ENCODE peak calls at places on chromosomes 2 and 18, in four cellular contexts. B is H1, Q is K562, P is HepG2. K is an unnamed sample.

GRCh38 chr18:57776767-57777166 is 26.3 kb downstream of the ATP8B1 start:
- DNase-seq in B (no peak), Q (peak; percentile 68), P (no peak), K (no peak)

GRCh38 chr18:13527730-13528129 is 198.6 kb downstream of the FAM210A start:
- DNase-seq in Q (no peak), P (no peak), B (no peak), K (no peak)

GRCh38 chr2:158761626-158762025 is 33.5 kb upstream of the DAPL1 start:
- DNase-seq in P (no peak), Q (no peak), B (no peak), K (no peak)

GRCh38 chr2:20914771-20915170 is 91.9 kb upstream of the LDAH start:
- DNase-seq in Q (no peak), B (no peak), P (no peak), K (no peak)

GRCh38 chr2:215619989-215620388 is 184.1 kb upstream of the FN1 start:
- DNase-seq in B (no peak), Q (peak; percentile 55), P (no peak), K (no peak)

GRCh38 chr2:127356531-127356930 is 31.2 kb downstream of the MAP3K2 start:
- DNase-seq in P (no peak), Q (no peak), B (no peak), K (no peak)

GRCh38 chr2:20625920-20626697 is 24.8 kb downstream of the HS1BP3 start:
- DNase-seq in P (no peak), B (no peak), Q (no peak), K (no peak)

GRCh38 chr2:203858176-203858575 is 9.4 kb upstream of the CTLA4 start:
- DNase-seq in Q (no peak), B (no peak), P (no peak), K (peak; percentile 11)

GRCh38 chr2:62724886-62725711 is 19.6 kb downstream of the EHBP1 start:
- DNase-seq in B (peak; percentile 72), Q (peak; percentile 11), P (no peak), K (peak; percentile 73)

GRCh38 chr18:63444567-63444966 is 22.3 kb upstream of the VPS4B start:
- DNase-seq in B (no peak), Q (no peak), P (no peak), K (no peak)

GRCh38 chr2:64943387-64944150 is 45.6 kb upstream of the SLC1A4 start:
- DNase-seq in Q (no peak), B (no peak), P (peak; percentile 97), K (no peak)

GRCh38 chr2:30732876-30733275 is 74.4 kb downstream of the CAPN13 start:
- DNase-seq in B (no peak), P (no peak), Q (no peak), K (no peak)

GRCh38 chr2:202950592-202950991 is 38.5 kb downstream of the CARF start:
- DNase-seq in Q (peak; percentile 33), P (no peak), B (no peak), K (no peak)

GRCh38 chr2:220619525-220620267 is 952.4 kb downstream of the EPHA4 start:
- DNase-seq in B (no peak), Q (no peak), P (no peak), K (no peak)

GRCh38 chr2:108994250-108994649 is 5.2 kb upstream of the EDAR start:
- DNase-seq in Q (no peak), B (no peak), P (no peak), K (no peak)

GRCh38 chr2:190978389-190979053 is 35.5 kb downstream of the STAT1 start:
- DNase-seq in Q (no peak), B (no peak), P (no peak), K (no peak)

GRCh38 chr18:50465211-50466153 is 90.6 kb downstream of the SKA1 start:
- DNase-seq in P (no peak), B (no peak), Q (no peak), K (no peak)

GRCh38 chr18:36872329-36872728 is 43.4 kb downstream of the KIAA1328 start:
- DNase-seq in B (no peak), P (no peak), Q (no peak), K (peak; percentile 41)

GRCh38 chr18:41993151-41993550 is 38.1 kb downstream of the PIK3C3 start:
- DNase-seq in B (no peak), Q (no peak), P (no peak), K (no peak)

GRCh38 chr2:133566967-133567645 is 1.2 kb downstream of the NCKAP5 start:
- DNase-seq in B (no peak), Q (no peak), P (no peak), K (peak; percentile 6)

GRCh38 chr2:3778841-3779505 is 75.6 kb downstream of the DCDC2C start:
- DNase-seq in B (no peak), P (no peak), Q (no peak), K (no peak)

DNA sequence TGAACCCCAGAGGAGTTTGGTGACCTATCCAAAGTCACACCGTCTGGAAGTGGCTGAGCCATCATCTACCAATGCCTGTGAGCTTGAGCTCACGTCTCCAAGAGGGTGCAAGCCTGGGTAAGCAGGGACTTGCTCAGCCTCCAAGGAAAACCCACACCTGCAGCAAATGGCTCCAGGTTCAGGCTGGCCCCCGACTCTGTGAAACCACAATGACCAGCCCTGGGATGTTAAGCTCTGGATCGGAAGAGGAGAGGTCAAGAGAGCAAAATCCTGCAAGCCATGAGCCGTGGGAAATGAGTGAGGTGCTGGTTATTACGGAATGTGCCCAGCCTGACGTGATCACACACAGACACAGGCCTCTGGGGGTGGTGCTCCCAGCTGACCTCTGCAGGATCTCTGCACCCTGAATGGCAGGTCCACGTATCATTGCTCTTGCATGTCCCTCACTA is 94.1 kb upstream of the OTOS start:
- DNase-seq in P (no peak), B (no peak), Q (no peak), K (no peak)
- TF ChIP-seq CREB1 in P (no peak), B (no peak), Q (no peak), K (no peak)

DNA sequence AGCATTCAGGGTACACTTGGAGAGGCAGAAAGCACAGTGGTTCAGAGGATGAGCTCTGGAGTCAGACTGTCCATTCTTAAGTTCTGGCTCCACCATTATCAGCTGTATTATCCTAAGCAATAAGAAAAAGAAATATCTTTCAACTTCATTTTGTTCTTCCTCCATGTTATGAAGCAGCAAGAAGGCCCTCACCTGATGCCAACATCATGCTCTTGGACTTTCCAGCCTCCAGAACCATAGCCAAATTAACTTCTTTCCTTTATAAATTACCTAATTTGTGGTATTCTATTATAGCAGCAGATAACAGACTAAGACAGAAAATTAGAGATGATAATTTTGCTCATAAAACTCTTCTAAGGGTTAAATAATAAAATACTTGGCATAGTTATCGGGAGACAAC is 137.1 kb downstream of the RBMS1 start:
- DNase-seq in Q (no peak), P (no peak), B (no peak), K (no peak)
- H3K4me2 ChIP-seq in Q (no peak overlapping the region), P (no peak overlapping the region), B (no peak overlapping the region), K (no peak overlapping the region)

GRCh38 chr18:76498064-76498463 is 3.0 kb upstream of the ZNF516 start:
- DNase-seq in Q (no peak), P (no peak), B (no peak), K (no peak)

GRCh38 chr18:76494181-76494540 is 881 bp downstream of the ZNF516 start:
- DNase-seq in Q (no peak), P (peak; percentile 18), B (no peak), K (peak; percentile 63)

GRCh38 chr18:76495435-76496199 is 575 bp upstream of the ZNF516 start:
- DNase-seq in Q (no peak), P (peak; percentile 65), B (peak; percentile 81), K (peak; percentile 65)

GRCh38 chr18:76494541-76495403 is at the start of gene ZNF516:
- DNase-seq in P (peak; percentile 25), B (no peak), Q (no peak), K (peak; percentile 74)

DNA sequence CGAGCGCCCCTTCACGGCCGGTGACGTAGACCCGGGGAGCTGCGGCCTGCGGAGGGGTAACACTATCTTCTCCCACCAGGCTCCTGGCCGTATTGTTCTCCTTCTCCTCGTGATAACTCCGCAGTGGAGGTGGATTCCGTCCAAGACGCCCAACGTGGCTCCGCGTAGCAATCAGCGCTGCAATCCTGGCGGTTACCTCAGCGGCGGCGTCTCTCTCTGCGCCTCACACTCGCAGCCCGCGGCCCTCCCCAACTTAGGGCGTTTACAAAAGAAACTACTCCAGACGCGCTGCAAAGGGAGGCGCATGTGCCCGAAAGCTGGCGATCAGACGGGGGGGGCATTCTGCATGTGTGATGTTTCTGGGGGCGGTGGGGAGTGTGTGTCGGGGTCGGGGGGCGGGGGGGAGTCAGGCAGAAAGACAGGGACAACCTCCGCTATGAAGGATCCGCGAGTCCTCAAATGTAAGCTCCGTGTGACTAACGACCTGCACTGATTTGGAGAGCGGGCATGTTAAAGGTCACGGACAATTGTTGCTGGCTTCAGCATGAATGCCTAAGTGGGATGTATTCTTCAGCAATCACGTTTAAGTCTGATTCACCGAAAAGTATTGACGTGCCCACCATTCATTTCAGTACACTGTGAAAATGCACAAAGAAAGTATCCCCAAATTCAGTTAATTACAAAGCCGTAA is 1.3 kb upstream of the ZNF516 start:
- DNase-seq in P (peak; percentile 22), Q (peak; percentile 16), B (peak; percentile 80), K (peak; percentile 80)
- TF ChIP-seq CREB1 in P (peak; percentile 48), Q (no peak), B (peak; percentile 74), K (peak; percentile 75)

DNA sequence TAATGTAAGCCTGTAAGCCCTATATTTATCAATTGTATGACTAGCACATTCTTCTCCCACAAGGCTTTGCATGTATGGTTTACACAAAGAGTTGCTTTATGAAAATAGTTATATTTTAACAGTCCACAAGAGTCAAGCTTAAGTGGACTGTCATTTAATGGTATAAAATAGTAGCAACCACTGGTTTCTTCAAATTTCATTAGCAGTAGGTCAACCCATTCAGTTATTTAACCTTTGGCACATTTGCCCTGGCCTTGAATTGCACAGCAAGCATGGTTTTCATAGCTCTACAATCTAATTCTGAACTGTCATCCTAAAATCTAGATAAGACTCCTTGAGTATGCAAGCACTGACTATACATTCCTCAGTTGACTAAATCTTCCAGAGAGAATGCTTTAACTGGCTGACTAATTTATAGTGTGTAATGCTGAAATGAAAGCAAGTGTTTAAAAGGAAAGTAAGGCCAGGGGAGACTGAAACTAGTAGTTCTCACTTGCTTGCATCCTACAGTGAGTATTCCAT is 1.8 kb downstream of the DPP4 start:
- DNase-seq in Q (no peak), P (peak; percentile 59), B (no peak), K (no peak)
- H3K4me2 ChIP-seq in Q (no peak overlapping the region), P (peak overlapping the region; percentile 99), B (no peak overlapping the region), K (peak overlapping the region; percentile 97)

GRCh38 chr2:101677657-101678056 is 19.9 kb upstream of the MAP4K4 start:
- DNase-seq in Q (no peak), B (no peak), P (no peak), K (no peak)
- TF ChIP-seq CREB1 in Q (no peak), B (no peak), P (no peak), K (no peak)

GRCh38 chr2:226544581-226545210 is 254.9 kb downstream of the IRS1 start:
- DNase-seq in Q (no peak), B (no peak), P (no peak), K (no peak)
- H3K4me2 ChIP-seq in Q (no peak overlapping the region), B (no peak overlapping the region), P (no peak overlapping the region), K (no peak overlapping the region)

K was measured in GM23338.